ENCODE peak calls at places on chromosomes 16 and 17, in ten cellular contexts. U is NCI-H1930, B is T follicular helper cell, H is esophagus squamous epithelium, Y is germinal center, W is uterus, N is GM12865, S is neural progenitor cell, J is dorsolateral prefrontal cortex, V is H54. M is an unnamed sample.

GRCh38 chr16:50305441-50306061 is 39.2 kb downstream of the ADCY7 start:
- DNase-seq in U (no peak), B (no peak), H (no peak), Y (no peak), W (peak), N (no peak), S (no peak), J (peak), V (no peak), M (no peak)

GRCh38 chr17:61397086-61397842 is 2.4 kb upstream of the TBX2 start:
- DNase-seq in U (no peak), B (no peak), H (no peak), Y (no peak), W (no peak), N (no peak), S (peak), J (no peak), V (no peak), M (no peak)

GRCh38 chr17:30219833-30220232 is 15.7 kb downstream of the SLC6A4 start:
- DNase-seq in U (no peak), B (no peak), H (no peak), Y (no peak), W (no peak), N (no peak), S (no peak), J (no peak), V (no peak), M (no peak)

GRCh38 chr17:49361902-49362722 is at the start of gene ZNF652:
- DNase-seq in U (peak), B (peak), H (peak), Y (peak), W (peak), N (peak), S (peak), J (peak), V (peak), M (peak)

GRCh38 chr17:12643812-12644211 is 21.9 kb upstream of the MYOCD start:
- DNase-seq in U (no peak), B (no peak), H (no peak), Y (no peak), W (no peak), N (no peak), S (no peak), J (no peak), V (no peak), M (no peak)

GRCh38 chr16:28100810-28101532 is 37.5 kb upstream of the GSG1L start:
- DNase-seq in U (no peak), B (no peak), H (no peak), Y (no peak), W (no peak), N (no peak), S (no peak), J (no peak), V (no peak), M (no peak)

GRCh38 chr16:15494231-15494630 is 59.8 kb downstream of the BMERB1 start:
- DNase-seq in U (no peak), B (no peak), H (no peak), Y (no peak), W (peak), N (no peak), S (no peak), J (no peak), V (no peak), M (no peak)

GRCh38 chr17:17849147-17849820 is 12.5 kb upstream of the SREBF1 start:
- DNase-seq in U (no peak), B (peak), H (no peak), Y (no peak), W (peak), N (peak), S (no peak), J (peak), V (no peak), M (peak)

GRCh38 chr16:70753694-70754325 is 47.1 kb downstream of the VAC14 start:
- DNase-seq in U (no peak), B (no peak), H (no peak), Y (no peak), W (no peak), N (no peak), S (no peak), J (no peak), V (no peak), M (no peak)

GRCh38 chr16:78210305-78210704 is 110.9 kb downstream of the WWOX start:
- DNase-seq in U (no peak), B (no peak), H (no peak), Y (no peak), W (no peak), N (no peak), S (peak), J (no peak), V (peak), M (no peak)

GRCh38 chr17:75897076-75898019 is 597 bp upstream of the TRIM65 start:
- DNase-seq in U (no peak), B (no peak), H (no peak), Y (no peak), W (peak), N (no peak), S (peak), J (no peak), V (no peak), M (no peak)

GRCh38 chr17:57696050-57696449 is 49.0 kb downstream of the CCDC182 start:
- DNase-seq in U (no peak), B (no peak), H (no peak), Y (no peak), W (no peak), N (no peak), S (no peak), J (no peak), V (no peak), M (no peak)

GRCh38 chr17:57532966-57533365 is 212.1 kb downstream of the CCDC182 start:
- DNase-seq in U (no peak), B (no peak), H (no peak), Y (no peak), W (no peak), N (no peak), S (no peak), J (no peak), V (no peak), M (no peak)

GRCh38 chr16:77949445-77949844 is 72.9 kb upstream of the CLEC3A start:
- DNase-seq in U (no peak), B (no peak), H (no peak), Y (no peak), W (no peak), N (no peak), S (no peak), J (no peak), V (no peak), M (no peak)

GRCh38 chr16:29925173-29925804 is 737 bp downstream of the KCTD13 start:
- DNase-seq in U (no peak), B (no peak), H (no peak), Y (no peak), W (no peak), N (peak), S (peak), J (no peak), V (no peak), M (no peak)

GRCh38 chr16:11258553-11259287 is 2.7 kb upstream of the SOCS1 start:
- DNase-seq in U (no peak), B (no peak), H (no peak), Y (peak), W (peak), N (peak), S (no peak), J (peak), V (no peak), M (no peak)

GRCh38 chr16:62035115-62036092 is 834 bp downstream of the CDH8 start:
- DNase-seq in U (peak), B (no peak), H (no peak), Y (no peak), W (no peak), N (no peak), S (peak), J (no peak), V (no peak), M (no peak)

GRCh38 chr16:12262454-12263180 is 286.1 kb downstream of the SNX29 start:
- DNase-seq in U (no peak), B (no peak), H (no peak), Y (no peak), W (no peak), N (no peak), S (no peak), J (no peak), V (no peak), M (no peak)

GRCh38 chr16:51392651-51393187 is 241.6 kb upstream of the SALL1 start:
- DNase-seq in U (no peak), B (no peak), H (no peak), Y (no peak), W (no peak), N (no peak), S (peak), J (no peak), V (no peak), M (no peak)

GRCh38 chr16:67177743-67178699 is 5.7 kb downstream of the MATCAP1 start:
- DNase-seq in U (peak), B (peak), H (no peak), Y (peak), W (peak), N (peak), S (peak), J (no peak), V (no peak), M (peak)

GRCh38 chr17:1124896-1125774 is 54.6 kb downstream of the ABR start:
- DNase-seq in U (no peak), B (no peak), H (no peak), Y (no peak), W (no peak), N (no peak), S (no peak), J (peak), V (no peak), M (no peak)

GRCh38 chr17:64787255-64787920 is 125.3 kb upstream of the SMURF2 start:
- DNase-seq in U (no peak), B (no peak), H (no peak), Y (no peak), W (no peak), N (no peak), S (no peak), J (no peak), V (no peak), M (no peak)

GRCh38 chr16:24729243-24729966 is at the start of gene TNRC6A:
- DNase-seq in U (peak), B (peak), H (peak), Y (peak), W (peak), N (peak), S (peak), J (peak), V (peak), M (peak)

GRCh38 chr17:33874617-33875060 is 380.4 kb upstream of the CCL2 start:
- DNase-seq in U (no peak), B (no peak), H (no peak), Y (no peak), W (no peak), N (no peak), S (no peak), J (no peak), V (no peak), M (no peak)

GRCh38 chr17:47946929-47947397 is 5.6 kb downstream of the PNPO start:
- DNase-seq in U (peak), B (peak), H (peak), Y (peak), W (peak), N (peak), S (peak), J (peak), V (peak), M (peak)

GRCh38 chr17:8628172-8628571 is 2.4 kb downstream of the MYH10 start:
- DNase-seq in U (no peak), B (no peak), H (no peak), Y (no peak), W (no peak), N (no peak), S (peak), J (no peak), V (no peak), M (no peak)

GRCh38 chr16:1097800-1098199 is 1.8 kb upstream of the C1QTNF8 start:
- DNase-seq in U (no peak), B (no peak), H (no peak), Y (no peak), W (no peak), N (no peak), S (no peak), J (no peak), V (peak), M (no peak)

GRCh38 chr16:85197611-85198566 is 85.6 kb upstream of the CIBAR2 start:
- DNase-seq in U (no peak), B (no peak), H (no peak), Y (no peak), W (no peak), N (no peak), S (no peak), J (no peak), V (no peak), M (no peak)

GRCh38 chr17:6796017-6796886 is 20.2 kb downstream of the FBXO39 start:
- DNase-seq in U (no peak), B (no peak), H (no peak), Y (no peak), W (no peak), N (no peak), S (no peak), J (no peak), V (no peak), M (no peak)

M was measured in NCI-H2107.